ENCODE peak calls at places on chromosomes 7 and 10, in eight cellular contexts. X, G, N, T, C, Q, M and F are unnamed samples.
A peak's percentile ranks its signal among the peaks of the same experiment; 100 is the strongest.

GRCh38 chr7:95927781-95928180 is 155.4 kb downstream of the DYNC1I1 start:
- DNase-seq in X (no peak), G (no peak), N (no peak), T (no peak), C (no peak), Q (no peak), M (peak; percentile 66), F (no peak)

GRCh38 chr7:155893664-155894063 is 81.4 kb upstream of the SHH start:
- DNase-seq in X (no peak), G (no peak), N (no peak), T (peak; percentile 7), C (no peak), Q (no peak), M (no peak), F (no peak)

GRCh38 chr10:19226025-19226424 is 177.4 kb downstream of the MALRD1 start:
- DNase-seq in X (no peak), G (no peak), N (no peak), T (no peak), C (no peak), Q (no peak), M (no peak), F (no peak)

GRCh38 chr7:134558370-134558769 is 9.5 kb downstream of the AKR1B15 start:
- DNase-seq in X (no peak), G (no peak), N (no peak), T (no peak), C (no peak), Q (no peak), M (no peak), F (no peak)

GRCh38 chr10:43137701-43137970 is 609 bp upstream of the CSGALNACT2 start:
- DNase-seq in X (peak; percentile 42), G (peak; percentile 45), N (peak; percentile 86), T (peak; percentile 81), C (no peak), Q (peak; percentile 17), M (peak; percentile 74), F (peak; percentile 47)

GRCh38 chr10:29734980-29735627 is 100.3 kb upstream of the SVIL start:
- DNase-seq in X (peak; percentile 40), G (no peak), N (peak; percentile 94), T (peak; percentile 91), C (peak; percentile 42), Q (peak; percentile 73), M (peak; percentile 60), F (peak; percentile 2)

GRCh38 chr7:43851796-43852195 is 17.5 kb downstream of the MRPS24 start:
- DNase-seq in X (no peak), G (no peak), N (no peak), T (no peak), C (no peak), Q (no peak), M (no peak), F (no peak)

GRCh38 chr10:6204063-6204340 is 1.3 kb downstream of the PFKFB3 start:
- DNase-seq in X (peak; percentile 17), G (no peak), N (no peak), T (peak; percentile 88), C (peak; percentile 51), Q (peak; percentile 37), M (peak; percentile 21), F (no peak)

GRCh38 chr10:61973923-61974322 is 72.4 kb downstream of the ARID5B start:
- DNase-seq in X (peak; percentile 37), G (no peak), N (no peak), T (no peak), C (no peak), Q (no peak), M (peak; percentile 37), F (no peak)

GRCh38 chr10:132292972-132293415 is 14.8 kb downstream of the STK32C start:
- DNase-seq in X (no peak), G (peak; percentile 63), N (peak; percentile 70), T (peak; percentile 59), C (no peak), Q (no peak), M (peak; percentile 64), F (peak; percentile 72)

GRCh38 chr7:70092314-70093303 is 494.3 kb downstream of the AUTS2 start:
- DNase-seq in X (no peak), G (peak; percentile 16), N (no peak), T (no peak), C (no peak), Q (no peak), M (peak; percentile 68), F (peak; percentile 3)

GRCh38 chr10:29658984-29659769 is 24.4 kb upstream of the SVIL start:
- DNase-seq in X (peak; percentile 88), G (no peak), N (no peak), T (peak; percentile 76), C (peak; percentile 27), Q (peak; percentile 63), M (no peak), F (no peak)

GRCh38 chr10:72276421-72277339 is 3.0 kb downstream of the DDIT4 start:
- DNase-seq in X (peak; percentile 30), G (peak; percentile 30), N (no peak), T (no peak), C (no peak), Q (peak; percentile 86), M (peak; percentile 21), F (no peak)

GRCh38 chr7:34281260-34281659 is 375.9 kb downstream of the BMPER start:
- DNase-seq in X (no peak), G (no peak), N (no peak), T (no peak), C (no peak), Q (no peak), M (no peak), F (no peak)

GRCh38 chr7:79741684-79742083 is 288.2 kb upstream of the MAGI2 start:
- DNase-seq in X (no peak), G (no peak), N (no peak), T (no peak), C (no peak), Q (no peak), M (peak; percentile 31), F (no peak)

GRCh38 chr10:131186547-131187253 is 124.8 kb downstream of the TCERG1L start:
- DNase-seq in X (no peak), G (no peak), N (peak; percentile 62), T (peak; percentile 40), C (no peak), Q (no peak), M (no peak), F (no peak)

GRCh38 chr7:139720705-139721231 is 57.0 kb downstream of the HIPK2 start:
- DNase-seq in X (peak; percentile 91), G (no peak), N (no peak), T (no peak), C (no peak), Q (peak; percentile 42), M (no peak), F (no peak)

GRCh38 chr7:2622869-2623697 is 8.7 kb upstream of the TTYH3 start:
- DNase-seq in X (no peak), G (no peak), N (no peak), T (peak; percentile 79), C (no peak), Q (no peak), M (no peak), F (no peak)

GRCh38 chr10:14019983-14020668 is 310.6 kb downstream of the FRMD4A start:
- DNase-seq in X (peak; percentile 83), G (no peak), N (no peak), T (no peak), C (no peak), Q (no peak), M (no peak), F (no peak)